ENCODE peak calls at places on chromosomes 11 and 22, in five cellular contexts. I is fibroblast of lung, G is cardiac muscle cell, E is lower lobe of right lung, A is GM23248. Q is an unnamed sample.

GRCh38 chr11:123180166-123180565 is 14.9 kb downstream of the CLMP start:
- DNase-seq in G (peak; percentile 74), A (peak; percentile 65), I (peak; percentile 56), E (no peak), Q (no peak)

GRCh38 chr22:42184852-42185251 is 54.2 kb upstream of the CYP2D6 start:
- DNase-seq in I (no peak), E (no peak), A (peak; percentile 12), G (no peak), Q (no peak)

GRCh38 chr11:96276836-96277235 is 66.2 kb downstream of the MAML2 start:
- DNase-seq in I (no peak), E (no peak), G (no peak), A (no peak), Q (no peak)

GRCh38 chr11:47270331-47271271 is 668 bp downstream of the MADD start:
- DNase-seq in E (peak; percentile 39), A (peak; percentile 70), I (peak; percentile 64), G (peak; percentile 70), Q (peak; percentile 83)

GRCh38 chr11:94938399-94939055 is 34.8 kb downstream of the CWC15 start:
- DNase-seq in G (peak; percentile 46), A (peak; percentile 88), E (peak; percentile 57), I (peak; percentile 92), Q (peak; percentile 86)

GRCh38 chr22:26893711-26894110 is 236.3 kb downstream of the MIAT start:
- DNase-seq in E (no peak), I (no peak), A (no peak), G (no peak), Q (no peak)

GRCh38 chr11:58923300-58923788 is 15.9 kb upstream of the GLYATL1 start:
- DNase-seq in I (peak; percentile 49), A (peak; percentile 52), E (no peak), G (peak; percentile 27), Q (peak; percentile 64)

GRCh38 chr11:71185411-71185810 is 67.0 kb downstream of the SHANK2 start:
- DNase-seq in G (no peak), A (no peak), I (no peak), E (no peak), Q (no peak)

GRCh38 chr22:49827307-49827852 is 293 bp downstream of the BRD1 start:
- DNase-seq in G (peak; percentile 38), E (no peak), I (peak; percentile 40), A (peak; percentile 69), Q (peak; percentile 33)

GRCh38 chr11:77560605-77561004 is 29.1 kb upstream of the AQP11 start:
- DNase-seq in E (no peak), A (peak; percentile 43), G (peak; percentile 19), I (peak; percentile 59), Q (peak; percentile 32)

GRCh38 chr22:30890689-30891442 is 77.7 kb downstream of the MORC2 start:
- DNase-seq in G (peak; percentile 36), I (peak; percentile 10), E (no peak), A (peak; percentile 59), Q (peak; percentile 15)

GRCh38 chr11:92166335-92166734 is 58.3 kb upstream of the FAT3 start:
- DNase-seq in G (no peak), A (no peak), E (no peak), I (no peak), Q (no peak)

GRCh38 chr11:116211166-116211565 is 561.6 kb downstream of the BUD13 start:
- DNase-seq in A (no peak), G (no peak), E (no peak), I (no peak), Q (no peak)

GRCh38 chr22:38415561-38416321 is 39.3 kb downstream of the KCNJ4 start:
- DNase-seq in G (no peak), I (no peak), E (peak; percentile 40), A (no peak), Q (peak; percentile 68)

GRCh38 chr11:2830030-2830812 is 55.4 kb downstream of the CDKN1C start:
- DNase-seq in G (no peak), I (no peak), E (peak; percentile 30), A (no peak), Q (no peak)

GRCh38 chr11:126061707-126062678 is 673 bp downstream of the CDON start:
- DNase-seq in I (peak; percentile 27), G (peak; percentile 31), A (peak; percentile 76), E (no peak), Q (peak; percentile 77)

GRCh38 chr11:126062679-126063509 is at the start of gene CDON:
- DNase-seq in A (peak; percentile 98), I (peak; percentile 86), G (peak; percentile 97), E (peak; percentile 92), Q (peak; percentile 98)

GRCh38 chr11:126059238-126059761 is 3.4 kb downstream of the CDON start:
- DNase-seq in E (no peak), A (no peak), I (no peak), G (no peak), Q (no peak)

GRCh38 chr11:126060651-126061220 is 1.9 kb downstream of the CDON start:
- DNase-seq in A (no peak), G (no peak), I (no peak), E (no peak), Q (no peak)

GRCh38 chr11:126063510-126063858 is 818 bp upstream of the CDON start:
- DNase-seq in A (no peak), E (no peak), G (no peak), I (no peak), Q (no peak)
- H3K4me3 ChIP-seq in A (peak overlapping the region; percentile 54), E (peak overlapping the region; percentile 71), G (peak overlapping the region; percentile 98), I (peak overlapping the region; percentile 43), Q (peak overlapping the region; percentile 70)

GRCh38 chr22:22158207-22158816 is 86.3 kb upstream of the VPREB1 start:
- DNase-seq in G (no peak), I (no peak), A (no peak), E (no peak), Q (no peak)
- H3K27me3 ChIP-seq in G (peaks cover 74% of the 10 kb centered on the region), I (no peaks in the 10 kb centered on the region), A (peaks cover 20% of the 10 kb centered on the region), E (no peaks in the 10 kb centered on the region), Q (peaks cover 12% of the 10 kb centered on the region)

GRCh38 chr11:34354782-34355181 is 3.0 kb downstream of the ABTB2 start:
- DNase-seq in I (peak; percentile 43), E (no peak), G (no peak), A (peak; percentile 50), Q (no peak)
- H3K4me3 ChIP-seq in I (no peak overlapping the region), E (no peak overlapping the region), G (peak overlapping the region; percentile 84), A (peak overlapping the region; percentile 87), Q (peak overlapping the region; percentile 71)

GRCh38 chr11:120793806-120794479 is 230.0 kb upstream of the TBCEL start:
- DNase-seq in E (no peak), I (no peak), A (no peak), G (no peak), Q (no peak)
- H3K27me3 ChIP-seq in E (peaks cover 7% of the 10 kb centered on the region), I (no peaks in the 10 kb centered on the region), A (peaks cover 39% of the 10 kb centered on the region), G (peaks cover 13% of the 10 kb centered on the region), Q (peaks cover 53% of the 10 kb centered on the region)

GRCh38 chr11:83681045-83681781 is 395.0 kb upstream of the CCDC90B start:
- DNase-seq in I (no peak), E (no peak), A (peak; percentile 58), G (no peak), Q (peak; percentile 69)
- H3K4me3 ChIP-seq in I (peak overlapping the region; percentile 28), E (peak overlapping the region; percentile 18), A (peak overlapping the region; percentile 78), G (no peak overlapping the region), Q (peak overlapping the region; percentile 43)

GRCh38 chr11:109858152-109858551 is 235.0 kb upstream of the ZC3H12C start:
- DNase-seq in G (no peak), A (no peak), E (no peak), I (peak; percentile 37), Q (no peak)
- H3K27me3 ChIP-seq in G (no peaks in the 10 kb centered on the region), A (no peaks in the 10 kb centered on the region), E (no peaks in the 10 kb centered on the region), I (no peaks in the 10 kb centered on the region), Q (no peaks in the 10 kb centered on the region)

DNA sequence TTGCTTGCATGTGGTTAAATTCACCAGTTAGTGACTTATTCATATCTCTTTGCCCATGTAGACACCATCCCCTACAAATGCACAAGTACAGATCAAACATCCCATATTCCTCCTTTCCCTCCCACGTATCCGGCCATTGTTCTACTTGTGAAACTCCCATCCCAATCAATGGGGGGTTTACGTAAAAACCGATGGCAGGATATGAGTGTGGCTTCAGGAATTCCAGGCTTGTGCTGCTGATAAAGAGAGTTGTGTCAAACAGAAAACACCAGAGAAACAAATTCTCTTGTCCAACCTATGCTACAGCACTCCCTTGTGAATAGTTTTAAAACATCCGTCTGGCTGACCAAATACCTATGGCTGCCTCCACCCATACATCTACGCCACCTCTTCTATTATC is 15.5 kb downstream of the FLI1 start:
- DNase-seq in A (peak; percentile 82), E (no peak), I (peak; percentile 99), G (peak; percentile 99), Q (peak; percentile 72)
- H3K4me3 ChIP-seq in A (peak overlapping the region; percentile 31), E (no peak overlapping the region), I (no peak overlapping the region), G (no peak overlapping the region), Q (no peak overlapping the region)

GRCh38 chr11:114057605-114058004 is 1.9 kb upstream of the ZBTB16 start:
- DNase-seq in I (no peak), G (no peak), E (no peak), A (no peak), Q (no peak)

GRCh38 chr11:114058871-114059277 is 637 bp upstream of the ZBTB16 start:
- DNase-seq in G (peak; percentile 44), A (peak; percentile 37), I (no peak), E (peak; percentile 67), Q (no peak)

GRCh38 chr11:114057147-114057546 is 2.4 kb upstream of the ZBTB16 start:
- DNase-seq in I (no peak), A (no peak), E (peak; percentile 56), G (no peak), Q (no peak)

GRCh38 chr11:114059278-114059983 is at the start of gene ZBTB16:
- DNase-seq in E (peak; percentile 91), G (peak; percentile 94), A (peak; percentile 37), I (no peak), Q (peak; percentile 90)

DNA sequence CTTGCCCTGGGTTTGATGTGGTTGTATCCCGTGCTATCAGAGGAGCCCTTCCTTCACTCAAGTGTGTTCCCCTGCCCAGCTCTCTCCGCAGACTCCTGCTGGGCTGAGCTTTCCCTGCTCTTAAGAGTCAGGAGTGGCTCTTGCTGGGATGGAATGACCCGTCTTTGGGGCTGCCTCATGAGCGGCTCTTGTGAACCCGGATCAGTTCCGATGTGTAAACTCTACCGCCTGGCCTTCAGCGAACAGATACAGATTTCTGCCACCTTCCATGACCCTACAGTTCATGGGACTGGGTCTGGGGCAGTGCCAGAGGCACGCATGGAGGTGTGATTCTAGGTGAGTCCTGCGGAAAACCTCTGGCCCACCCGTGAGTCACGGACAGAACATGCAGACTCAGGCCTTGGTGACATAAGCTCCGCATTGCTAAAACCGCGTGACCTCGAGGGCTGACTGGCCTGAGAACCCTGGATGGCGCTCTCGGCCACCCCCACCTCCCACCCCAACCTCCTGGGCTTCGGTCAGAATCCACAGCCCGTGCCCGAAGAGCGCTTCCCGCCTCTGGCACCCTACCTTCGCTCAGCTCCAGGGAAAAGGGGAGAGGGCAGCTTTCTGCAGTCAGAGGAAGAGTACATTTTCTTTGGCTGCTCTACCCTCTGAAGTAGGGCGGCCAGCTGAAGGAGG is 1.3 kb upstream of the ZBTB16 start:
- DNase-seq in I (no peak), A (no peak), G (peak; percentile 60), E (peak; percentile 76), Q (no peak)
- H3K27me3 ChIP-seq in I (peaks cover 27% of the 10 kb centered on the region), A (peaks cover 37% of the 10 kb centered on the region), G (peaks cover 88% of the 10 kb centered on the region), E (peaks cover 7% of the 10 kb centered on the region), Q (peaks cover 27% of the 10 kb centered on the region)

Q was measured in A673.